ENCODE peak calls at places on chromosomes 6 and 20, in six cellular contexts. One of them, this sample, is unnamed.

GRCh38 chr6:34771727-34772126 is 14.4 kb downstream of the SNRPC start:
- DNase-seq in GM12865: no peak
- DNase-seq in endothelial cell of umbilical vein: no peak
- DNase-seq in stimulated activated CD4-positive, alpha-beta T cell treated with anti-CD3 and anti-CD28 coated beads, Interleukin-1b, Interleukin-23, amount 100 ng/mL, for 4 hours: no peak
- DNase-seq in MM.1S: no peak
- DNase-seq in NK-92 treated with Interleukin-12 subunit alpha and Interleukin-12 subunit beta, amount 100 ng/mL, for 24 hours: no peak
- DNase-seq in this sample: no peak

GRCh38 chr6:36120979-36121706 is 9.2 kb upstream of the MAPK13 start:
- DNase-seq in GM12865: peak; percentile 52
- DNase-seq in endothelial cell of umbilical vein: peak; percentile 63
- DNase-seq in stimulated activated CD4-positive, alpha-beta T cell treated with anti-CD3 and anti-CD28 coated beads, Interleukin-1b, Interleukin-23, amount 100 ng/mL, for 4 hours: peak; percentile 44
- DNase-seq in MM.1S: peak; percentile 22
- DNase-seq in NK-92 treated with Interleukin-12 subunit alpha and Interleukin-12 subunit beta, amount 100 ng/mL, for 24 hours: peak; percentile 82
- DNase-seq in this sample: peak; percentile 31

GRCh38 chr20:58675146-58675584 is 17.4 kb upstream of the NPEPL1 start:
- DNase-seq in GM12865: no peak
- DNase-seq in endothelial cell of umbilical vein: no peak
- DNase-seq in stimulated activated CD4-positive, alpha-beta T cell treated with anti-CD3 and anti-CD28 coated beads, Interleukin-1b, Interleukin-23, amount 100 ng/mL, for 4 hours: no peak
- DNase-seq in MM.1S: no peak
- DNase-seq in NK-92 treated with Interleukin-12 subunit alpha and Interleukin-12 subunit beta, amount 100 ng/mL, for 24 hours: no peak
- DNase-seq in this sample: no peak

GRCh38 chr6:39466664-39467063 is 144.2 kb upstream of the KCNK16 start:
- DNase-seq in GM12865: no peak
- DNase-seq in endothelial cell of umbilical vein: no peak
- DNase-seq in stimulated activated CD4-positive, alpha-beta T cell treated with anti-CD3 and anti-CD28 coated beads, Interleukin-1b, Interleukin-23, amount 100 ng/mL, for 4 hours: no peak
- DNase-seq in MM.1S: no peak
- DNase-seq in NK-92 treated with Interleukin-12 subunit alpha and Interleukin-12 subunit beta, amount 100 ng/mL, for 24 hours: no peak
- DNase-seq in this sample: no peak

GRCh38 chr20:47392721-47393073 is 36.2 kb upstream of the ZMYND8 start:
- DNase-seq in GM12865: no peak
- DNase-seq in endothelial cell of umbilical vein: no peak
- DNase-seq in stimulated activated CD4-positive, alpha-beta T cell treated with anti-CD3 and anti-CD28 coated beads, Interleukin-1b, Interleukin-23, amount 100 ng/mL, for 4 hours: no peak
- DNase-seq in MM.1S: no peak
- DNase-seq in NK-92 treated with Interleukin-12 subunit alpha and Interleukin-12 subunit beta, amount 100 ng/mL, for 24 hours: no peak
- DNase-seq in this sample: peak; percentile 23

GRCh38 chr6:139625081-139625939 is 250.9 kb upstream of the CITED2 start:
- DNase-seq in GM12865: no peak
- DNase-seq in endothelial cell of umbilical vein: no peak
- DNase-seq in stimulated activated CD4-positive, alpha-beta T cell treated with anti-CD3 and anti-CD28 coated beads, Interleukin-1b, Interleukin-23, amount 100 ng/mL, for 4 hours: no peak
- DNase-seq in MM.1S: no peak
- DNase-seq in NK-92 treated with Interleukin-12 subunit alpha and Interleukin-12 subunit beta, amount 100 ng/mL, for 24 hours: no peak
- DNase-seq in this sample: no peak

GRCh38 chr6:157530126-157530525 is 149.1 kb downstream of the ZDHHC14 start:
- DNase-seq in GM12865: no peak
- DNase-seq in endothelial cell of umbilical vein: peak; percentile 81
- DNase-seq in stimulated activated CD4-positive, alpha-beta T cell treated with anti-CD3 and anti-CD28 coated beads, Interleukin-1b, Interleukin-23, amount 100 ng/mL, for 4 hours: no peak
- DNase-seq in MM.1S: no peak
- DNase-seq in NK-92 treated with Interleukin-12 subunit alpha and Interleukin-12 subunit beta, amount 100 ng/mL, for 24 hours: no peak
- DNase-seq in this sample: no peak

GRCh38 chr6:14925627-14926026 is 320.2 kb upstream of the JARID2 start:
- DNase-seq in GM12865: no peak
- DNase-seq in endothelial cell of umbilical vein: no peak
- DNase-seq in stimulated activated CD4-positive, alpha-beta T cell treated with anti-CD3 and anti-CD28 coated beads, Interleukin-1b, Interleukin-23, amount 100 ng/mL, for 4 hours: no peak
- DNase-seq in MM.1S: no peak
- DNase-seq in NK-92 treated with Interleukin-12 subunit alpha and Interleukin-12 subunit beta, amount 100 ng/mL, for 24 hours: no peak
- DNase-seq in this sample: no peak

GRCh38 chr6:145544514-145544913 is 190.8 kb downstream of the EPM2A start:
- DNase-seq in GM12865: no peak
- DNase-seq in endothelial cell of umbilical vein: no peak
- DNase-seq in stimulated activated CD4-positive, alpha-beta T cell treated with anti-CD3 and anti-CD28 coated beads, Interleukin-1b, Interleukin-23, amount 100 ng/mL, for 4 hours: no peak
- DNase-seq in MM.1S: no peak
- DNase-seq in NK-92 treated with Interleukin-12 subunit alpha and Interleukin-12 subunit beta, amount 100 ng/mL, for 24 hours: no peak
- DNase-seq in this sample: no peak

GRCh38 chr6:154156135-154156948 is 117.3 kb downstream of the OPRM1 start:
- DNase-seq in GM12865: peak; percentile 81
- DNase-seq in endothelial cell of umbilical vein: peak; percentile 46
- DNase-seq in stimulated activated CD4-positive, alpha-beta T cell treated with anti-CD3 and anti-CD28 coated beads, Interleukin-1b, Interleukin-23, amount 100 ng/mL, for 4 hours: peak; percentile 25
- DNase-seq in MM.1S: peak; percentile 49
- DNase-seq in NK-92 treated with Interleukin-12 subunit alpha and Interleukin-12 subunit beta, amount 100 ng/mL, for 24 hours: peak; percentile 31
- DNase-seq in this sample: no peak

GRCh38 chr6:257031-257725 is 35.1 kb upstream of the DUSP22 start:
- DNase-seq in GM12865: no peak
- DNase-seq in endothelial cell of umbilical vein: no peak
- DNase-seq in stimulated activated CD4-positive, alpha-beta T cell treated with anti-CD3 and anti-CD28 coated beads, Interleukin-1b, Interleukin-23, amount 100 ng/mL, for 4 hours: no peak
- DNase-seq in MM.1S: no peak
- DNase-seq in NK-92 treated with Interleukin-12 subunit alpha and Interleukin-12 subunit beta, amount 100 ng/mL, for 24 hours: no peak
- DNase-seq in this sample: no peak

GRCh38 chr6:30720738-30721197 is 616 bp downstream of the TUBB start:
- DNase-seq in GM12865: peak; percentile 86
- DNase-seq in endothelial cell of umbilical vein: peak; percentile 56
- DNase-seq in stimulated activated CD4-positive, alpha-beta T cell treated with anti-CD3 and anti-CD28 coated beads, Interleukin-1b, Interleukin-23, amount 100 ng/mL, for 4 hours: peak; percentile 61
- DNase-seq in MM.1S: peak; percentile 80
- DNase-seq in NK-92 treated with Interleukin-12 subunit alpha and Interleukin-12 subunit beta, amount 100 ng/mL, for 24 hours: peak; percentile 72
- DNase-seq in this sample: peak; percentile 64

GRCh38 chr6:3253597-3253961 is 5.2 kb upstream of the PSMG4 start:
- DNase-seq in GM12865: no peak
- DNase-seq in endothelial cell of umbilical vein: no peak
- DNase-seq in stimulated activated CD4-positive, alpha-beta T cell treated with anti-CD3 and anti-CD28 coated beads, Interleukin-1b, Interleukin-23, amount 100 ng/mL, for 4 hours: no peak
- DNase-seq in MM.1S: no peak
- DNase-seq in NK-92 treated with Interleukin-12 subunit alpha and Interleukin-12 subunit beta, amount 100 ng/mL, for 24 hours: no peak
- DNase-seq in this sample: no peak

GRCh38 chr20:35502352-35502751 is 27.1 kb downstream of the C20orf173 start:
- DNase-seq in GM12865: peak; percentile 70
- DNase-seq in endothelial cell of umbilical vein: no peak
- DNase-seq in stimulated activated CD4-positive, alpha-beta T cell treated with anti-CD3 and anti-CD28 coated beads, Interleukin-1b, Interleukin-23, amount 100 ng/mL, for 4 hours: no peak
- DNase-seq in MM.1S: peak; percentile 70
- DNase-seq in NK-92 treated with Interleukin-12 subunit alpha and Interleukin-12 subunit beta, amount 100 ng/mL, for 24 hours: no peak
- DNase-seq in this sample: peak; percentile 82

GRCh38 chr6:163661271-163661671 is 246.8 kb downstream of the QKI start:
- DNase-seq in GM12865: peak; percentile 50
- DNase-seq in endothelial cell of umbilical vein: no peak
- DNase-seq in stimulated activated CD4-positive, alpha-beta T cell treated with anti-CD3 and anti-CD28 coated beads, Interleukin-1b, Interleukin-23, amount 100 ng/mL, for 4 hours: no peak
- DNase-seq in MM.1S: no peak
- DNase-seq in NK-92 treated with Interleukin-12 subunit alpha and Interleukin-12 subunit beta, amount 100 ng/mL, for 24 hours: no peak
- DNase-seq in this sample: peak; percentile 55

This sample was measured in germinal center.